ENCODE peak calls at places on chromosomes 11 and 22, in nine cellular contexts. One of them, this sample, is unnamed.

GRCh38 chr11:19201737-19202605 is at the start of gene CSRP3:
- DNase-seq in Karpas-422: no peak
- DNase-seq in nucleus accumbens: no peak
- DNase-seq in activated T-helper 1 cell treated with anti-CD3 and anti-CD28 coated beads, Interleukin-12 subunit alpha, Interleukin-12 subunit beta, Interleukin-2, Interleukin-4 antibody, amounts not matched to agents 30 ng/mL and 10 ng/mL and 1 ng/mL, durations not matched to agents 14 hours and 24 hours and 36 hours: no peak
- DNase-seq in MM.1S: no peak
- DNase-seq in AG09309: no peak
- DNase-seq in PC-9: no peak
- DNase-seq in effector CD4-positive, alpha-beta T cell: no peak
- DNase-seq in transverse colon: no peak
- DNase-seq in this sample: no peak

GRCh38 chr22:17013396-17014100 is 5.5 kb upstream of the GAB4 start:
- DNase-seq in PC-9: no peak
- DNase-seq in nucleus accumbens: no peak
- DNase-seq in Karpas-422: no peak
- DNase-seq in transverse colon: no peak
- DNase-seq in AG09309: no peak
- DNase-seq in activated T-helper 1 cell treated with anti-CD3 and anti-CD28 coated beads, Interleukin-12 subunit alpha, Interleukin-12 subunit beta, Interleukin-2, Interleukin-4 antibody, amounts not matched to agents 30 ng/mL and 10 ng/mL and 1 ng/mL, durations not matched to agents 14 hours and 24 hours and 36 hours: no peak
- DNase-seq in effector CD4-positive, alpha-beta T cell: no peak
- DNase-seq in MM.1S: no peak
- DNase-seq in this sample: no peak

GRCh38 chr11:14184548-14184947 is 174.4 kb downstream of the RRAS2 start:
- DNase-seq in transverse colon: no peak
- DNase-seq in PC-9: no peak
- DNase-seq in MM.1S: no peak
- DNase-seq in effector CD4-positive, alpha-beta T cell: no peak
- DNase-seq in AG09309: no peak
- DNase-seq in activated T-helper 1 cell treated with anti-CD3 and anti-CD28 coated beads, Interleukin-12 subunit alpha, Interleukin-12 subunit beta, Interleukin-2, Interleukin-4 antibody, amounts not matched to agents 30 ng/mL and 10 ng/mL and 1 ng/mL, durations not matched to agents 14 hours and 24 hours and 36 hours: no peak
- DNase-seq in Karpas-422: no peak
- DNase-seq in nucleus accumbens: no peak
- DNase-seq in this sample: no peak

GRCh38 chr11:127376316-127376715 is 375.7 kb upstream of the KIRREL3 start:
- DNase-seq in transverse colon: no peak
- DNase-seq in MM.1S: no peak
- DNase-seq in PC-9: no peak
- DNase-seq in nucleus accumbens: no peak
- DNase-seq in effector CD4-positive, alpha-beta T cell: no peak
- DNase-seq in Karpas-422: no peak
- DNase-seq in AG09309: no peak
- DNase-seq in activated T-helper 1 cell treated with anti-CD3 and anti-CD28 coated beads, Interleukin-12 subunit alpha, Interleukin-12 subunit beta, Interleukin-2, Interleukin-4 antibody, amounts not matched to agents 30 ng/mL and 10 ng/mL and 1 ng/mL, durations not matched to agents 14 hours and 24 hours and 36 hours: no peak
- DNase-seq in this sample: no peak

GRCh38 chr11:43359432-43359818 is 705 bp downstream of the TTC17 start:
- DNase-seq in effector CD4-positive, alpha-beta T cell: no peak
- DNase-seq in activated T-helper 1 cell treated with anti-CD3 and anti-CD28 coated beads, Interleukin-12 subunit alpha, Interleukin-12 subunit beta, Interleukin-2, Interleukin-4 antibody, amounts not matched to agents 30 ng/mL and 10 ng/mL and 1 ng/mL, durations not matched to agents 14 hours and 24 hours and 36 hours: peak
- DNase-seq in MM.1S: peak
- DNase-seq in nucleus accumbens: peak
- DNase-seq in PC-9: peak
- DNase-seq in AG09309: no peak
- DNase-seq in Karpas-422: peak
- DNase-seq in transverse colon: peak
- DNase-seq in this sample: no peak

GRCh38 chr11:125167292-125167953 is 2.9 kb downstream of the PKNOX2 start:
- DNase-seq in effector CD4-positive, alpha-beta T cell: no peak
- DNase-seq in PC-9: no peak
- DNase-seq in activated T-helper 1 cell treated with anti-CD3 and anti-CD28 coated beads, Interleukin-12 subunit alpha, Interleukin-12 subunit beta, Interleukin-2, Interleukin-4 antibody, amounts not matched to agents 30 ng/mL and 10 ng/mL and 1 ng/mL, durations not matched to agents 14 hours and 24 hours and 36 hours: no peak
- DNase-seq in Karpas-422: no peak
- DNase-seq in AG09309: no peak
- DNase-seq in nucleus accumbens: no peak
- DNase-seq in MM.1S: no peak
- DNase-seq in transverse colon: no peak
- DNase-seq in this sample: no peak

GRCh38 chr11:45918331-45918941 is 759 bp upstream of the PEX16 start:
- DNase-seq in Karpas-422: peak
- DNase-seq in MM.1S: peak
- DNase-seq in AG09309: peak
- DNase-seq in nucleus accumbens: peak
- DNase-seq in transverse colon: peak
- DNase-seq in effector CD4-positive, alpha-beta T cell: peak
- DNase-seq in PC-9: peak
- DNase-seq in activated T-helper 1 cell treated with anti-CD3 and anti-CD28 coated beads, Interleukin-12 subunit alpha, Interleukin-12 subunit beta, Interleukin-2, Interleukin-4 antibody, amounts not matched to agents 30 ng/mL and 10 ng/mL and 1 ng/mL, durations not matched to agents 14 hours and 24 hours and 36 hours: peak
- DNase-seq in this sample: peak

GRCh38 chr11:120336641-120337132 is 474 bp downstream of the ARHGEF12 start:
- DNase-seq in AG09309: no peak
- DNase-seq in nucleus accumbens: peak
- DNase-seq in PC-9: no peak
- DNase-seq in Karpas-422: peak
- DNase-seq in effector CD4-positive, alpha-beta T cell: no peak
- DNase-seq in MM.1S: peak
- DNase-seq in transverse colon: peak
- DNase-seq in activated T-helper 1 cell treated with anti-CD3 and anti-CD28 coated beads, Interleukin-12 subunit alpha, Interleukin-12 subunit beta, Interleukin-2, Interleukin-4 antibody, amounts not matched to agents 30 ng/mL and 10 ng/mL and 1 ng/mL, durations not matched to agents 14 hours and 24 hours and 36 hours: no peak
- DNase-seq in this sample: no peak

GRCh38 chr11:2268911-2269600 is 1.3 kb downstream of the ASCL2 start:
- DNase-seq in PC-9: peak
- DNase-seq in nucleus accumbens: no peak
- DNase-seq in transverse colon: peak
- DNase-seq in activated T-helper 1 cell treated with anti-CD3 and anti-CD28 coated beads, Interleukin-12 subunit alpha, Interleukin-12 subunit beta, Interleukin-2, Interleukin-4 antibody, amounts not matched to agents 30 ng/mL and 10 ng/mL and 1 ng/mL, durations not matched to agents 14 hours and 24 hours and 36 hours: peak
- DNase-seq in MM.1S: no peak
- DNase-seq in effector CD4-positive, alpha-beta T cell: no peak
- DNase-seq in Karpas-422: no peak
- DNase-seq in AG09309: no peak
- DNase-seq in this sample: peak

GRCh38 chr22:48359613-48359965 is 1468.1 kb downstream of the BRD1 start:
- DNase-seq in nucleus accumbens: no peak
- DNase-seq in effector CD4-positive, alpha-beta T cell: no peak
- DNase-seq in activated T-helper 1 cell treated with anti-CD3 and anti-CD28 coated beads, Interleukin-12 subunit alpha, Interleukin-12 subunit beta, Interleukin-2, Interleukin-4 antibody, amounts not matched to agents 30 ng/mL and 10 ng/mL and 1 ng/mL, durations not matched to agents 14 hours and 24 hours and 36 hours: no peak
- DNase-seq in transverse colon: no peak
- DNase-seq in Karpas-422: no peak
- DNase-seq in MM.1S: no peak
- DNase-seq in PC-9: no peak
- DNase-seq in AG09309: no peak
- DNase-seq in this sample: no peak

GRCh38 chr11:68337399-68337835 is 25.0 kb downstream of the LRP5 start:
- DNase-seq in nucleus accumbens: no peak
- DNase-seq in Karpas-422: no peak
- DNase-seq in MM.1S: no peak
- DNase-seq in activated T-helper 1 cell treated with anti-CD3 and anti-CD28 coated beads, Interleukin-12 subunit alpha, Interleukin-12 subunit beta, Interleukin-2, Interleukin-4 antibody, amounts not matched to agents 30 ng/mL and 10 ng/mL and 1 ng/mL, durations not matched to agents 14 hours and 24 hours and 36 hours: no peak
- DNase-seq in effector CD4-positive, alpha-beta T cell: no peak
- DNase-seq in AG09309: no peak
- DNase-seq in transverse colon: no peak
- DNase-seq in PC-9: no peak
- DNase-seq in this sample: no peak

GRCh38 chr11:130431337-130431773 is 2.9 kb upstream of the ADAMTS8 start:
- DNase-seq in MM.1S: peak
- DNase-seq in Karpas-422: peak
- DNase-seq in activated T-helper 1 cell treated with anti-CD3 and anti-CD28 coated beads, Interleukin-12 subunit alpha, Interleukin-12 subunit beta, Interleukin-2, Interleukin-4 antibody, amounts not matched to agents 30 ng/mL and 10 ng/mL and 1 ng/mL, durations not matched to agents 14 hours and 24 hours and 36 hours: peak
- DNase-seq in AG09309: no peak
- DNase-seq in transverse colon: peak
- DNase-seq in nucleus accumbens: peak
- DNase-seq in effector CD4-positive, alpha-beta T cell: peak
- DNase-seq in PC-9: peak
- DNase-seq in this sample: peak

GRCh38 chr11:43315966-43316365 is 4.2 kb downstream of the API5 start:
- DNase-seq in activated T-helper 1 cell treated with anti-CD3 and anti-CD28 coated beads, Interleukin-12 subunit alpha, Interleukin-12 subunit beta, Interleukin-2, Interleukin-4 antibody, amounts not matched to agents 30 ng/mL and 10 ng/mL and 1 ng/mL, durations not matched to agents 14 hours and 24 hours and 36 hours: no peak
- DNase-seq in PC-9: no peak
- DNase-seq in effector CD4-positive, alpha-beta T cell: no peak
- DNase-seq in nucleus accumbens: no peak
- DNase-seq in Karpas-422: no peak
- DNase-seq in AG09309: no peak
- DNase-seq in MM.1S: no peak
- DNase-seq in transverse colon: no peak
- DNase-seq in this sample: no peak

GRCh38 chr11:100890779-100891178 is 203.7 kb downstream of the ARHGAP42 start:
- DNase-seq in AG09309: peak
- DNase-seq in Karpas-422: no peak
- DNase-seq in nucleus accumbens: no peak
- DNase-seq in activated T-helper 1 cell treated with anti-CD3 and anti-CD28 coated beads, Interleukin-12 subunit alpha, Interleukin-12 subunit beta, Interleukin-2, Interleukin-4 antibody, amounts not matched to agents 30 ng/mL and 10 ng/mL and 1 ng/mL, durations not matched to agents 14 hours and 24 hours and 36 hours: no peak
- DNase-seq in transverse colon: no peak
- DNase-seq in MM.1S: no peak
- DNase-seq in PC-9: no peak
- DNase-seq in effector CD4-positive, alpha-beta T cell: no peak
- DNase-seq in this sample: no peak

GRCh38 chr11:2681408-2682145 is 18.2 kb downstream of the KCNQ1OT1 start:
- DNase-seq in transverse colon: no peak
- DNase-seq in AG09309: no peak
- DNase-seq in nucleus accumbens: no peak
- DNase-seq in PC-9: no peak
- DNase-seq in Karpas-422: peak
- DNase-seq in activated T-helper 1 cell treated with anti-CD3 and anti-CD28 coated beads, Interleukin-12 subunit alpha, Interleukin-12 subunit beta, Interleukin-2, Interleukin-4 antibody, amounts not matched to agents 30 ng/mL and 10 ng/mL and 1 ng/mL, durations not matched to agents 14 hours and 24 hours and 36 hours: no peak
- DNase-seq in MM.1S: no peak
- DNase-seq in effector CD4-positive, alpha-beta T cell: no peak
- DNase-seq in this sample: no peak

GRCh38 chr11:61718046-61718531 is 34.3 kb upstream of the MYRF start:
- DNase-seq in Karpas-422: no peak
- DNase-seq in MM.1S: no peak
- DNase-seq in effector CD4-positive, alpha-beta T cell: no peak
- DNase-seq in PC-9: no peak
- DNase-seq in activated T-helper 1 cell treated with anti-CD3 and anti-CD28 coated beads, Interleukin-12 subunit alpha, Interleukin-12 subunit beta, Interleukin-2, Interleukin-4 antibody, amounts not matched to agents 30 ng/mL and 10 ng/mL and 1 ng/mL, durations not matched to agents 14 hours and 24 hours and 36 hours: no peak
- DNase-seq in AG09309: no peak
- DNase-seq in transverse colon: peak
- DNase-seq in nucleus accumbens: peak
- DNase-seq in this sample: no peak

GRCh38 chr11:46295996-46296519 is 18.6 kb downstream of the CREB3L1 start:
- DNase-seq in AG09309: no peak
- DNase-seq in PC-9: no peak
- DNase-seq in Karpas-422: no peak
- DNase-seq in effector CD4-positive, alpha-beta T cell: no peak
- DNase-seq in nucleus accumbens: no peak
- DNase-seq in MM.1S: no peak
- DNase-seq in activated T-helper 1 cell treated with anti-CD3 and anti-CD28 coated beads, Interleukin-12 subunit alpha, Interleukin-12 subunit beta, Interleukin-2, Interleukin-4 antibody, amounts not matched to agents 30 ng/mL and 10 ng/mL and 1 ng/mL, durations not matched to agents 14 hours and 24 hours and 36 hours: no peak
- DNase-seq in transverse colon: no peak
- DNase-seq in this sample: no peak

GRCh38 chr11:112270551-112271180 is 10.0 kb upstream of the PLET1 start:
- DNase-seq in effector CD4-positive, alpha-beta T cell: no peak
- DNase-seq in transverse colon: no peak
- DNase-seq in activated T-helper 1 cell treated with anti-CD3 and anti-CD28 coated beads, Interleukin-12 subunit alpha, Interleukin-12 subunit beta, Interleukin-2, Interleukin-4 antibody, amounts not matched to agents 30 ng/mL and 10 ng/mL and 1 ng/mL, durations not matched to agents 14 hours and 24 hours and 36 hours: no peak
- DNase-seq in MM.1S: no peak
- DNase-seq in nucleus accumbens: no peak
- DNase-seq in AG09309: no peak
- DNase-seq in Karpas-422: no peak
- DNase-seq in PC-9: peak
- DNase-seq in this sample: no peak

GRCh38 chr11:45079943-45080719 is 66.3 kb upstream of the PRDM11 start:
- DNase-seq in activated T-helper 1 cell treated with anti-CD3 and anti-CD28 coated beads, Interleukin-12 subunit alpha, Interleukin-12 subunit beta, Interleukin-2, Interleukin-4 antibody, amounts not matched to agents 30 ng/mL and 10 ng/mL and 1 ng/mL, durations not matched to agents 14 hours and 24 hours and 36 hours: peak
- DNase-seq in PC-9: no peak
- DNase-seq in Karpas-422: peak
- DNase-seq in effector CD4-positive, alpha-beta T cell: peak
- DNase-seq in AG09309: no peak
- DNase-seq in transverse colon: peak
- DNase-seq in nucleus accumbens: no peak
- DNase-seq in MM.1S: peak
- DNase-seq in this sample: peak

GRCh38 chr11:12271826-12272366 is 105.5 kb upstream of the PARVA start:
- DNase-seq in effector CD4-positive, alpha-beta T cell: no peak
- DNase-seq in Karpas-422: no peak
- DNase-seq in MM.1S: no peak
- DNase-seq in activated T-helper 1 cell treated with anti-CD3 and anti-CD28 coated beads, Interleukin-12 subunit alpha, Interleukin-12 subunit beta, Interleukin-2, Interleukin-4 antibody, amounts not matched to agents 30 ng/mL and 10 ng/mL and 1 ng/mL, durations not matched to agents 14 hours and 24 hours and 36 hours: no peak
- DNase-seq in transverse colon: no peak
- DNase-seq in PC-9: no peak
- DNase-seq in AG09309: no peak
- DNase-seq in nucleus accumbens: no peak
- DNase-seq in this sample: no peak

GRCh38 chr11:105236631-105237030 is 97.1 kb upstream of the CARD18 start:
- DNase-seq in AG09309: peak
- DNase-seq in nucleus accumbens: no peak
- DNase-seq in MM.1S: no peak
- DNase-seq in transverse colon: no peak
- DNase-seq in PC-9: no peak
- DNase-seq in effector CD4-positive, alpha-beta T cell: no peak
- DNase-seq in Karpas-422: no peak
- DNase-seq in activated T-helper 1 cell treated with anti-CD3 and anti-CD28 coated beads, Interleukin-12 subunit alpha, Interleukin-12 subunit beta, Interleukin-2, Interleukin-4 antibody, amounts not matched to agents 30 ng/mL and 10 ng/mL and 1 ng/mL, durations not matched to agents 14 hours and 24 hours and 36 hours: no peak
- DNase-seq in this sample: no peak

GRCh38 chr11:70233511-70233919 is 30.4 kb downstream of the FADD start:
- DNase-seq in transverse colon: peak
- DNase-seq in AG09309: peak
- DNase-seq in PC-9: peak
- DNase-seq in MM.1S: no peak
- DNase-seq in activated T-helper 1 cell treated with anti-CD3 and anti-CD28 coated beads, Interleukin-12 subunit alpha, Interleukin-12 subunit beta, Interleukin-2, Interleukin-4 antibody, amounts not matched to agents 30 ng/mL and 10 ng/mL and 1 ng/mL, durations not matched to agents 14 hours and 24 hours and 36 hours: no peak
- DNase-seq in nucleus accumbens: no peak
- DNase-seq in Karpas-422: peak
- DNase-seq in effector CD4-positive, alpha-beta T cell: no peak
- DNase-seq in this sample: peak

GRCh38 chr11:102656528-102656927 is 31.4 kb upstream of the MMP20 start:
- DNase-seq in AG09309: no peak
- DNase-seq in effector CD4-positive, alpha-beta T cell: no peak
- DNase-seq in MM.1S: no peak
- DNase-seq in activated T-helper 1 cell treated with anti-CD3 and anti-CD28 coated beads, Interleukin-12 subunit alpha, Interleukin-12 subunit beta, Interleukin-2, Interleukin-4 antibody, amounts not matched to agents 30 ng/mL and 10 ng/mL and 1 ng/mL, durations not matched to agents 14 hours and 24 hours and 36 hours: no peak
- DNase-seq in transverse colon: no peak
- DNase-seq in PC-9: no peak
- DNase-seq in nucleus accumbens: no peak
- DNase-seq in Karpas-422: no peak
- DNase-seq in this sample: no peak

GRCh38 chr11:109783842-109784241 is 309.4 kb upstream of the ZC3H12C start:
- DNase-seq in Karpas-422: no peak
- DNase-seq in MM.1S: peak
- DNase-seq in transverse colon: peak
- DNase-seq in effector CD4-positive, alpha-beta T cell: no peak
- DNase-seq in activated T-helper 1 cell treated with anti-CD3 and anti-CD28 coated beads, Interleukin-12 subunit alpha, Interleukin-12 subunit beta, Interleukin-2, Interleukin-4 antibody, amounts not matched to agents 30 ng/mL and 10 ng/mL and 1 ng/mL, durations not matched to agents 14 hours and 24 hours and 36 hours: no peak
- DNase-seq in AG09309: no peak
- DNase-seq in PC-9: no peak
- DNase-seq in nucleus accumbens: no peak
- DNase-seq in this sample: no peak